ENCODE peak calls at places on chromosomes 11 and 22, in four cellular contexts. G is EL; E is RPMI8226; N is activated naive CD4-positive, alpha-beta T cell treated with anti-CD3 and anti-CD28 coated beads for 36 hours. F is an unnamed sample.

GRCh38 chr22:28021998-28022660 is 103.1 kb upstream of the PITPNB start:
- DNase-seq in G (no peak), E (no peak), N (no peak), F (no peak)

GRCh38 chr11:14892036-14892556 is at the start of gene CYP2R1:
- DNase-seq in G (peak), E (peak), N (peak), F (peak)

GRCh38 chr11:70637949-70638598 is 239.7 kb downstream of the CTTN start:
- DNase-seq in G (no peak), E (peak), N (no peak), F (no peak)

GRCh38 chr22:22519591-22519990 is 479 bp downstream of the ZNF280A start:
- DNase-seq in G (no peak), E (no peak), N (no peak), F (peak)

GRCh38 chr11:69918231-69918937 is 99.2 kb upstream of the FGF3 start:
- DNase-seq in G (no peak), E (no peak), N (no peak), F (peak)

GRCh38 chr22:38049812-38050619 is 7.2 kb upstream of the PICK1 start:
- DNase-seq in G (no peak), E (no peak), N (no peak), F (no peak)

GRCh38 chr11:66856496-66857233 is at the start of gene LRFN4:
- DNase-seq in G (peak), E (no peak), N (peak), F (peak)

GRCh38 chr11:128232588-128232987 is 354.8 kb downstream of the ETS1 start:
- DNase-seq in G (no peak), E (no peak), N (peak), F (no peak)

GRCh38 chr11:128187829-128188228 is 399.5 kb downstream of the ETS1 start:
- DNase-seq in G (no peak), E (no peak), N (no peak), F (no peak)

GRCh38 chr11:78851883-78852586 is 277.4 kb upstream of the NARS2 start:
- DNase-seq in G (no peak), E (peak), N (no peak), F (no peak)

GRCh38 chr11:44188643-44189042 is 93.2 kb downstream of the EXT2 start:
- DNase-seq in G (no peak), E (no peak), N (no peak), F (no peak)

GRCh38 chr11:128893578-128894295 is 2.6 kb downstream of the KCNJ5 start:
- DNase-seq in G (no peak), E (peak), N (no peak), F (peak)

GRCh38 chr22:41469218-41469851 is 418 bp downstream of the ACO2 start:
- DNase-seq in G (no peak), E (peak), N (peak), F (no peak)

GRCh38 chr11:106152824-106153223 is 75.4 kb downstream of the AASDHPPT start:
- DNase-seq in G (peak), E (no peak), N (no peak), F (no peak)

GRCh38 chr11:32056445-32056844 is 34.4 kb upstream of the RCN1 start:
- DNase-seq in G (peak), E (no peak), N (no peak), F (no peak)